ENCODE peak calls at places on chromosomes 1 and 21, in four cellular contexts. One of them, this sample, is unnamed.
A peak's percentile ranks its signal among the peaks of the same experiment; 100 is the strongest.

GRCh38 chr1:172517545-172517944 is 15.4 kb upstream of the SUCO start:
- DNase-seq in ureter: no peak
- DNase-seq in activated CD8-positive, alpha-beta memory T cell treated with anti-CD3 and anti-CD28 coated beads, Interleukin-2, amount 50 U/mL, for 4 hours: no peak
- DNase-seq in bronchial epithelial cell: no peak
- DNase-seq in this sample: no peak

GRCh38 chr1:246367046-246367445 is 140.0 kb downstream of the SMYD3 start:
- DNase-seq in activated CD8-positive, alpha-beta memory T cell treated with anti-CD3 and anti-CD28 coated beads, Interleukin-2, amount 50 U/mL, for 4 hours: no peak
- DNase-seq in ureter: no peak
- DNase-seq in bronchial epithelial cell: no peak
- DNase-seq in this sample: no peak

GRCh38 chr1:219567341-219567947 is 45.5 kb downstream of the ZC3H11B start:
- DNase-seq in bronchial epithelial cell: peak; percentile 48
- DNase-seq in ureter: no peak
- DNase-seq in activated CD8-positive, alpha-beta memory T cell treated with anti-CD3 and anti-CD28 coated beads, Interleukin-2, amount 50 U/mL, for 4 hours: no peak
- DNase-seq in this sample: peak; percentile 70

GRCh38 chr1:55054396-55054795 is 15.0 kb downstream of the PCSK9 start:
- DNase-seq in bronchial epithelial cell: no peak
- DNase-seq in ureter: peak; percentile 29
- DNase-seq in activated CD8-positive, alpha-beta memory T cell treated with anti-CD3 and anti-CD28 coated beads, Interleukin-2, amount 50 U/mL, for 4 hours: no peak
- DNase-seq in this sample: no peak

GRCh38 chr1:46333300-46334029 is 7.1 kb upstream of the NSUN4 start:
- DNase-seq in ureter: no peak
- DNase-seq in activated CD8-positive, alpha-beta memory T cell treated with anti-CD3 and anti-CD28 coated beads, Interleukin-2, amount 50 U/mL, for 4 hours: no peak
- DNase-seq in bronchial epithelial cell: peak; percentile 49
- DNase-seq in this sample: peak; percentile 83

GRCh38 chr1:152436593-152437338 is 22.7 kb upstream of the CRNN start:
- DNase-seq in ureter: no peak
- DNase-seq in bronchial epithelial cell: peak; percentile 79
- DNase-seq in activated CD8-positive, alpha-beta memory T cell treated with anti-CD3 and anti-CD28 coated beads, Interleukin-2, amount 50 U/mL, for 4 hours: no peak
- DNase-seq in this sample: peak; percentile 25

GRCh38 chr1:7389786-7390603 is 381.1 kb upstream of the VAMP3 start:
- DNase-seq in activated CD8-positive, alpha-beta memory T cell treated with anti-CD3 and anti-CD28 coated beads, Interleukin-2, amount 50 U/mL, for 4 hours: no peak
- DNase-seq in bronchial epithelial cell: no peak
- DNase-seq in ureter: peak; percentile 35
- DNase-seq in this sample: no peak

GRCh38 chr1:25803368-25803767 is 3.4 kb downstream of the SELENON start:
- DNase-seq in ureter: no peak
- DNase-seq in activated CD8-positive, alpha-beta memory T cell treated with anti-CD3 and anti-CD28 coated beads, Interleukin-2, amount 50 U/mL, for 4 hours: no peak
- DNase-seq in bronchial epithelial cell: no peak
- DNase-seq in this sample: no peak

GRCh38 chr1:78722521-78722920 is 72.9 kb downstream of the IFI44 start:
- DNase-seq in activated CD8-positive, alpha-beta memory T cell treated with anti-CD3 and anti-CD28 coated beads, Interleukin-2, amount 50 U/mL, for 4 hours: no peak
- DNase-seq in ureter: no peak
- DNase-seq in bronchial epithelial cell: no peak
- DNase-seq in this sample: no peak

GRCh38 chr1:58996341-58997059 is 212.7 kb upstream of the JUN start:
- DNase-seq in activated CD8-positive, alpha-beta memory T cell treated with anti-CD3 and anti-CD28 coated beads, Interleukin-2, amount 50 U/mL, for 4 hours: no peak
- DNase-seq in bronchial epithelial cell: no peak
- DNase-seq in ureter: no peak
- DNase-seq in this sample: no peak

GRCh38 chr1:36273024-36273423 is 33.1 kb upstream of the SH3D21 start:
- DNase-seq in bronchial epithelial cell: no peak
- DNase-seq in activated CD8-positive, alpha-beta memory T cell treated with anti-CD3 and anti-CD28 coated beads, Interleukin-2, amount 50 U/mL, for 4 hours: no peak
- DNase-seq in ureter: no peak
- DNase-seq in this sample: no peak

GRCh38 chr1:212686069-212686468 is 13.6 kb downstream of the BATF3 start:
- DNase-seq in activated CD8-positive, alpha-beta memory T cell treated with anti-CD3 and anti-CD28 coated beads, Interleukin-2, amount 50 U/mL, for 4 hours: no peak
- DNase-seq in bronchial epithelial cell: no peak
- DNase-seq in ureter: no peak
- DNase-seq in this sample: no peak

GRCh38 chr1:56585985-56586384 is 6.6 kb upstream of the PLPP3 start:
- DNase-seq in activated CD8-positive, alpha-beta memory T cell treated with anti-CD3 and anti-CD28 coated beads, Interleukin-2, amount 50 U/mL, for 4 hours: no peak
- DNase-seq in ureter: no peak
- DNase-seq in bronchial epithelial cell: no peak
- DNase-seq in this sample: peak; percentile 46

GRCh38 chr1:232393834-232394146 is 236.1 kb downstream of the SIPA1L2 start:
- DNase-seq in ureter: no peak
- DNase-seq in bronchial epithelial cell: no peak
- DNase-seq in activated CD8-positive, alpha-beta memory T cell treated with anti-CD3 and anti-CD28 coated beads, Interleukin-2, amount 50 U/mL, for 4 hours: no peak
- DNase-seq in this sample: no peak

GRCh38 chr1:50416553-50417453 is 6.4 kb downstream of the DMRTA2 start:
- DNase-seq in ureter: no peak
- DNase-seq in bronchial epithelial cell: no peak
- DNase-seq in activated CD8-positive, alpha-beta memory T cell treated with anti-CD3 and anti-CD28 coated beads, Interleukin-2, amount 50 U/mL, for 4 hours: no peak
- DNase-seq in this sample: no peak

GRCh38 chr1:36300526-36300925 is 5.6 kb upstream of the SH3D21 start:
- DNase-seq in bronchial epithelial cell: peak; percentile 85
- DNase-seq in activated CD8-positive, alpha-beta memory T cell treated with anti-CD3 and anti-CD28 coated beads, Interleukin-2, amount 50 U/mL, for 4 hours: no peak
- DNase-seq in ureter: no peak
- DNase-seq in this sample: peak; percentile 28

GRCh38 chr1:26861286-26861701 is 1.7 kb upstream of the SFN start:
- DNase-seq in bronchial epithelial cell: peak; percentile 93
- DNase-seq in activated CD8-positive, alpha-beta memory T cell treated with anti-CD3 and anti-CD28 coated beads, Interleukin-2, amount 50 U/mL, for 4 hours: no peak
- DNase-seq in ureter: no peak
- DNase-seq in this sample: no peak

GRCh38 chr21:14064296-14064645 is 146.5 kb downstream of the LIPI start:
- DNase-seq in bronchial epithelial cell: no peak
- DNase-seq in ureter: no peak
- DNase-seq in activated CD8-positive, alpha-beta memory T cell treated with anti-CD3 and anti-CD28 coated beads, Interleukin-2, amount 50 U/mL, for 4 hours: no peak
- DNase-seq in this sample: no peak

GRCh38 chr1:169999357-169999756 is 75.1 kb downstream of the KIFAP3 start:
- DNase-seq in bronchial epithelial cell: peak; percentile 90
- DNase-seq in ureter: no peak
- DNase-seq in activated CD8-positive, alpha-beta memory T cell treated with anti-CD3 and anti-CD28 coated beads, Interleukin-2, amount 50 U/mL, for 4 hours: no peak
- DNase-seq in this sample: peak; percentile 99

GRCh38 chr1:1306070-1306660 is 1.6 kb downstream of the ACAP3 start:
- DNase-seq in activated CD8-positive, alpha-beta memory T cell treated with anti-CD3 and anti-CD28 coated beads, Interleukin-2, amount 50 U/mL, for 4 hours: no peak
- DNase-seq in bronchial epithelial cell: no peak
- DNase-seq in ureter: no peak
- DNase-seq in this sample: no peak

GRCh38 chr1:95509989-95510388 is 276.0 kb downstream of the RWDD3 start:
- DNase-seq in activated CD8-positive, alpha-beta memory T cell treated with anti-CD3 and anti-CD28 coated beads, Interleukin-2, amount 50 U/mL, for 4 hours: no peak
- DNase-seq in bronchial epithelial cell: no peak
- DNase-seq in ureter: no peak
- DNase-seq in this sample: no peak

GRCh38 chr1:208835082-208835467 is 590.9 kb upstream of the PLXNA2 start:
- DNase-seq in activated CD8-positive, alpha-beta memory T cell treated with anti-CD3 and anti-CD28 coated beads, Interleukin-2, amount 50 U/mL, for 4 hours: no peak
- DNase-seq in ureter: no peak
- DNase-seq in bronchial epithelial cell: no peak
- DNase-seq in this sample: no peak

GRCh38 chr1:2821970-2822620 is 20.6 kb upstream of the TTC34 start:
- DNase-seq in activated CD8-positive, alpha-beta memory T cell treated with anti-CD3 and anti-CD28 coated beads, Interleukin-2, amount 50 U/mL, for 4 hours: peak; percentile 46
- DNase-seq in ureter: no peak
- DNase-seq in bronchial epithelial cell: no peak
- DNase-seq in this sample: no peak

GRCh38 chr1:214276786-214277185 is 4.2 kb upstream of the SMYD2 start:
- DNase-seq in bronchial epithelial cell: no peak
- DNase-seq in activated CD8-positive, alpha-beta memory T cell treated with anti-CD3 and anti-CD28 coated beads, Interleukin-2, amount 50 U/mL, for 4 hours: no peak
- DNase-seq in ureter: no peak
- DNase-seq in this sample: no peak

This sample was measured in renal cortical epithelial cell.